ENCODE peak calls at places on chromosomes 12 and 14, in ten cellular contexts. One of them, this sample, is unnamed.
A peak's percentile ranks its signal among the peaks of the same experiment; 100 is the strongest.

GRCh38 chr14:74648643-74649042 is 36.6 kb upstream of the LTBP2 start:
- DNase-seq in HTR-8/SVneo: no peak
- DNase-seq in effector memory CD8-positive, alpha-beta T cell: no peak
- DNase-seq in activated naive CD4-positive, alpha-beta T cell: no peak
- DNase-seq in uterus: no peak
- DNase-seq in lower lobe of right lung: no peak
- DNase-seq in NCI-H748 treated with DMSO at 0.1 percent for 48 hours: no peak
- DNase-seq in hypothalamus: no peak
- DNase-seq in stimulated activated CD8-positive, alpha-beta memory T cell treated with anti-CD3 and anti-CD28 coated beads, Interleukin-4, amount 100 ng/mL, for 24 hours: no peak
- DNase-seq in SW480: no peak
- DNase-seq in this sample: no peak

GRCh38 chr14:101248840-101249675 is 312.2 kb upstream of the DIO3 start:
- DNase-seq in HTR-8/SVneo: no peak
- DNase-seq in effector memory CD8-positive, alpha-beta T cell: no peak
- DNase-seq in activated naive CD4-positive, alpha-beta T cell: no peak
- DNase-seq in uterus: no peak
- DNase-seq in lower lobe of right lung: peak; percentile 34
- DNase-seq in NCI-H748 treated with DMSO at 0.1 percent for 48 hours: no peak
- DNase-seq in hypothalamus: no peak
- DNase-seq in stimulated activated CD8-positive, alpha-beta memory T cell treated with anti-CD3 and anti-CD28 coated beads, Interleukin-4, amount 100 ng/mL, for 24 hours: no peak
- DNase-seq in SW480: no peak
- DNase-seq in this sample: no peak

GRCh38 chr12:104627231-104627974 is 170.7 kb downstream of the CHST11 start:
- DNase-seq in HTR-8/SVneo: no peak
- DNase-seq in effector memory CD8-positive, alpha-beta T cell: no peak
- DNase-seq in activated naive CD4-positive, alpha-beta T cell: no peak
- DNase-seq in uterus: no peak
- DNase-seq in lower lobe of right lung: no peak
- DNase-seq in NCI-H748 treated with DMSO at 0.1 percent for 48 hours: no peak
- DNase-seq in hypothalamus: no peak
- DNase-seq in stimulated activated CD8-positive, alpha-beta memory T cell treated with anti-CD3 and anti-CD28 coated beads, Interleukin-4, amount 100 ng/mL, for 24 hours: no peak
- DNase-seq in SW480: no peak
- DNase-seq in this sample: no peak

GRCh38 chr12:104602901-104603300 is 146.2 kb downstream of the CHST11 start:
- DNase-seq in HTR-8/SVneo: no peak
- DNase-seq in effector memory CD8-positive, alpha-beta T cell: no peak
- DNase-seq in activated naive CD4-positive, alpha-beta T cell: no peak
- DNase-seq in uterus: no peak
- DNase-seq in lower lobe of right lung: no peak
- DNase-seq in NCI-H748 treated with DMSO at 0.1 percent for 48 hours: no peak
- DNase-seq in hypothalamus: no peak
- DNase-seq in stimulated activated CD8-positive, alpha-beta memory T cell treated with anti-CD3 and anti-CD28 coated beads, Interleukin-4, amount 100 ng/mL, for 24 hours: no peak
- DNase-seq in SW480: no peak
- DNase-seq in this sample: no peak

GRCh38 chr12:47394070-47394469 is 311.8 kb downstream of the RPAP3 start:
- DNase-seq in HTR-8/SVneo: no peak
- DNase-seq in effector memory CD8-positive, alpha-beta T cell: no peak
- DNase-seq in activated naive CD4-positive, alpha-beta T cell: no peak
- DNase-seq in uterus: no peak
- DNase-seq in lower lobe of right lung: no peak
- DNase-seq in NCI-H748 treated with DMSO at 0.1 percent for 48 hours: no peak
- DNase-seq in hypothalamus: no peak
- DNase-seq in stimulated activated CD8-positive, alpha-beta memory T cell treated with anti-CD3 and anti-CD28 coated beads, Interleukin-4, amount 100 ng/mL, for 24 hours: no peak
- DNase-seq in SW480: no peak
- DNase-seq in this sample: no peak

GRCh38 chr14:103556976-103557758 is 5.3 kb downstream of the BAG5 start:
- DNase-seq in HTR-8/SVneo: no peak
- DNase-seq in effector memory CD8-positive, alpha-beta T cell: no peak
- DNase-seq in activated naive CD4-positive, alpha-beta T cell: no peak
- DNase-seq in uterus: no peak
- DNase-seq in lower lobe of right lung: no peak
- DNase-seq in NCI-H748 treated with DMSO at 0.1 percent for 48 hours: no peak
- DNase-seq in hypothalamus: no peak
- DNase-seq in stimulated activated CD8-positive, alpha-beta memory T cell treated with anti-CD3 and anti-CD28 coated beads, Interleukin-4, amount 100 ng/mL, for 24 hours: no peak
- DNase-seq in SW480: no peak
- DNase-seq in this sample: no peak

GRCh38 chr14:55381561-55381960 is 30.1 kb downstream of the ATG14 start:
- DNase-seq in HTR-8/SVneo: no peak
- DNase-seq in effector memory CD8-positive, alpha-beta T cell: no peak
- DNase-seq in activated naive CD4-positive, alpha-beta T cell: no peak
- DNase-seq in uterus: no peak
- DNase-seq in lower lobe of right lung: no peak
- DNase-seq in NCI-H748 treated with DMSO at 0.1 percent for 48 hours: no peak
- DNase-seq in hypothalamus: no peak
- DNase-seq in stimulated activated CD8-positive, alpha-beta memory T cell treated with anti-CD3 and anti-CD28 coated beads, Interleukin-4, amount 100 ng/mL, for 24 hours: no peak
- DNase-seq in SW480: no peak
- DNase-seq in this sample: no peak

GRCh38 chr14:23512156-23512555 is 39.4 kb downstream of the ZFHX2 start:
- DNase-seq in HTR-8/SVneo: no peak
- DNase-seq in effector memory CD8-positive, alpha-beta T cell: no peak
- DNase-seq in activated naive CD4-positive, alpha-beta T cell: no peak
- DNase-seq in uterus: no peak
- DNase-seq in lower lobe of right lung: no peak
- DNase-seq in NCI-H748 treated with DMSO at 0.1 percent for 48 hours: peak; percentile 34
- DNase-seq in hypothalamus: peak; percentile 34
- DNase-seq in stimulated activated CD8-positive, alpha-beta memory T cell treated with anti-CD3 and anti-CD28 coated beads, Interleukin-4, amount 100 ng/mL, for 24 hours: no peak
- DNase-seq in SW480: no peak
- DNase-seq in this sample: no peak

GRCh38 chr12:63967358-63967757 is 122.9 kb downstream of the SRGAP1 start:
- DNase-seq in HTR-8/SVneo: peak; percentile 51
- DNase-seq in effector memory CD8-positive, alpha-beta T cell: no peak
- DNase-seq in activated naive CD4-positive, alpha-beta T cell: no peak
- DNase-seq in uterus: no peak
- DNase-seq in lower lobe of right lung: no peak
- DNase-seq in NCI-H748 treated with DMSO at 0.1 percent for 48 hours: no peak
- DNase-seq in hypothalamus: no peak
- DNase-seq in stimulated activated CD8-positive, alpha-beta memory T cell treated with anti-CD3 and anti-CD28 coated beads, Interleukin-4, amount 100 ng/mL, for 24 hours: no peak
- DNase-seq in SW480: no peak
- DNase-seq in this sample: no peak

GRCh38 chr14:91119556-91120311 is 5.9 kb downstream of the DGLUCY start:
- DNase-seq in HTR-8/SVneo: no peak
- DNase-seq in effector memory CD8-positive, alpha-beta T cell: no peak
- DNase-seq in activated naive CD4-positive, alpha-beta T cell: no peak
- DNase-seq in uterus: no peak
- DNase-seq in lower lobe of right lung: no peak
- DNase-seq in NCI-H748 treated with DMSO at 0.1 percent for 48 hours: no peak
- DNase-seq in hypothalamus: no peak
- DNase-seq in stimulated activated CD8-positive, alpha-beta memory T cell treated with anti-CD3 and anti-CD28 coated beads, Interleukin-4, amount 100 ng/mL, for 24 hours: no peak
- DNase-seq in SW480: peak; percentile 56
- DNase-seq in this sample: peak; percentile 53

GRCh38 chr12:115132145-115132544 is 448.2 kb upstream of the TBX3 start:
- DNase-seq in HTR-8/SVneo: peak; percentile 42
- DNase-seq in effector memory CD8-positive, alpha-beta T cell: no peak
- DNase-seq in activated naive CD4-positive, alpha-beta T cell: no peak
- DNase-seq in uterus: no peak
- DNase-seq in lower lobe of right lung: no peak
- DNase-seq in NCI-H748 treated with DMSO at 0.1 percent for 48 hours: no peak
- DNase-seq in hypothalamus: no peak
- DNase-seq in stimulated activated CD8-positive, alpha-beta memory T cell treated with anti-CD3 and anti-CD28 coated beads, Interleukin-4, amount 100 ng/mL, for 24 hours: no peak
- DNase-seq in SW480: no peak
- DNase-seq in this sample: peak; percentile 95

GRCh38 chr12:67354966-67355365 is 85.8 kb downstream of the CAND1 start:
- DNase-seq in HTR-8/SVneo: no peak
- DNase-seq in effector memory CD8-positive, alpha-beta T cell: no peak
- DNase-seq in activated naive CD4-positive, alpha-beta T cell: no peak
- DNase-seq in uterus: no peak
- DNase-seq in lower lobe of right lung: no peak
- DNase-seq in NCI-H748 treated with DMSO at 0.1 percent for 48 hours: no peak
- DNase-seq in hypothalamus: no peak
- DNase-seq in stimulated activated CD8-positive, alpha-beta memory T cell treated with anti-CD3 and anti-CD28 coated beads, Interleukin-4, amount 100 ng/mL, for 24 hours: no peak
- DNase-seq in SW480: no peak
- DNase-seq in this sample: no peak

GRCh38 chr12:72872986-72873385 is 600.8 kb downstream of the TRHDE start:
- DNase-seq in HTR-8/SVneo: no peak
- DNase-seq in effector memory CD8-positive, alpha-beta T cell: no peak
- DNase-seq in activated naive CD4-positive, alpha-beta T cell: no peak
- DNase-seq in uterus: no peak
- DNase-seq in lower lobe of right lung: no peak
- DNase-seq in NCI-H748 treated with DMSO at 0.1 percent for 48 hours: peak; percentile 28
- DNase-seq in hypothalamus: no peak
- DNase-seq in stimulated activated CD8-positive, alpha-beta memory T cell treated with anti-CD3 and anti-CD28 coated beads, Interleukin-4, amount 100 ng/mL, for 24 hours: no peak
- DNase-seq in SW480: no peak
- DNase-seq in this sample: no peak

GRCh38 chr12:45762185-45763110 is 32.9 kb downstream of the ARID2 start:
- DNase-seq in HTR-8/SVneo: peak; percentile 38
- DNase-seq in effector memory CD8-positive, alpha-beta T cell: no peak
- DNase-seq in activated naive CD4-positive, alpha-beta T cell: no peak
- DNase-seq in uterus: no peak
- DNase-seq in lower lobe of right lung: no peak
- DNase-seq in NCI-H748 treated with DMSO at 0.1 percent for 48 hours: peak; percentile 30
- DNase-seq in hypothalamus: no peak
- DNase-seq in stimulated activated CD8-positive, alpha-beta memory T cell treated with anti-CD3 and anti-CD28 coated beads, Interleukin-4, amount 100 ng/mL, for 24 hours: no peak
- DNase-seq in SW480: peak; percentile 36
- DNase-seq in this sample: peak; percentile 64

GRCh38 chr12:60522684-60523083 is 926.9 kb downstream of the SLC16A7 start:
- DNase-seq in HTR-8/SVneo: no peak
- DNase-seq in effector memory CD8-positive, alpha-beta T cell: no peak
- DNase-seq in activated naive CD4-positive, alpha-beta T cell: no peak
- DNase-seq in uterus: no peak
- DNase-seq in lower lobe of right lung: no peak
- DNase-seq in NCI-H748 treated with DMSO at 0.1 percent for 48 hours: no peak
- DNase-seq in hypothalamus: peak; percentile 31
- DNase-seq in stimulated activated CD8-positive, alpha-beta memory T cell treated with anti-CD3 and anti-CD28 coated beads, Interleukin-4, amount 100 ng/mL, for 24 hours: no peak
- DNase-seq in SW480: no peak
- DNase-seq in this sample: no peak

GRCh38 chr12:122889658-122890561 is 6.0 kb downstream of the VPS37B start:
- DNase-seq in HTR-8/SVneo: no peak
- DNase-seq in effector memory CD8-positive, alpha-beta T cell: no peak
- DNase-seq in activated naive CD4-positive, alpha-beta T cell: no peak
- DNase-seq in uterus: no peak
- DNase-seq in lower lobe of right lung: no peak
- DNase-seq in NCI-H748 treated with DMSO at 0.1 percent for 48 hours: no peak
- DNase-seq in hypothalamus: no peak
- DNase-seq in stimulated activated CD8-positive, alpha-beta memory T cell treated with anti-CD3 and anti-CD28 coated beads, Interleukin-4, amount 100 ng/mL, for 24 hours: no peak
- DNase-seq in SW480: no peak
- DNase-seq in this sample: no peak

GRCh38 chr12:83008703-83009102 is 322.0 kb downstream of the TMTC2 start:
- DNase-seq in HTR-8/SVneo: no peak
- DNase-seq in effector memory CD8-positive, alpha-beta T cell: no peak
- DNase-seq in activated naive CD4-positive, alpha-beta T cell: no peak
- DNase-seq in uterus: no peak
- DNase-seq in lower lobe of right lung: no peak
- DNase-seq in NCI-H748 treated with DMSO at 0.1 percent for 48 hours: no peak
- DNase-seq in hypothalamus: no peak
- DNase-seq in stimulated activated CD8-positive, alpha-beta memory T cell treated with anti-CD3 and anti-CD28 coated beads, Interleukin-4, amount 100 ng/mL, for 24 hours: no peak
- DNase-seq in SW480: no peak
- DNase-seq in this sample: no peak

GRCh38 chr12:102618197-102618897 is 138.0 kb upstream of the IGF1 start:
- DNase-seq in HTR-8/SVneo: no peak
- DNase-seq in effector memory CD8-positive, alpha-beta T cell: no peak
- DNase-seq in activated naive CD4-positive, alpha-beta T cell: no peak
- DNase-seq in uterus: no peak
- DNase-seq in lower lobe of right lung: no peak
- DNase-seq in NCI-H748 treated with DMSO at 0.1 percent for 48 hours: no peak
- DNase-seq in hypothalamus: no peak
- DNase-seq in stimulated activated CD8-positive, alpha-beta memory T cell treated with anti-CD3 and anti-CD28 coated beads, Interleukin-4, amount 100 ng/mL, for 24 hours: no peak
- DNase-seq in SW480: no peak
- DNase-seq in this sample: no peak

GRCh38 chr14:23884541-23884904 is 69.0 kb upstream of the DHRS4 start:
- DNase-seq in HTR-8/SVneo: no peak
- DNase-seq in effector memory CD8-positive, alpha-beta T cell: no peak
- DNase-seq in activated naive CD4-positive, alpha-beta T cell: no peak
- DNase-seq in uterus: no peak
- DNase-seq in lower lobe of right lung: no peak
- DNase-seq in NCI-H748 treated with DMSO at 0.1 percent for 48 hours: no peak
- DNase-seq in hypothalamus: no peak
- DNase-seq in stimulated activated CD8-positive, alpha-beta memory T cell treated with anti-CD3 and anti-CD28 coated beads, Interleukin-4, amount 100 ng/mL, for 24 hours: no peak
- DNase-seq in SW480: no peak
- DNase-seq in this sample: no peak

GRCh38 chr12:56626691-56627090 is 3.4 kb downstream of the BAZ2A start:
- DNase-seq in HTR-8/SVneo: no peak
- DNase-seq in effector memory CD8-positive, alpha-beta T cell: no peak
- DNase-seq in activated naive CD4-positive, alpha-beta T cell: no peak
- DNase-seq in uterus: no peak
- DNase-seq in lower lobe of right lung: no peak
- DNase-seq in NCI-H748 treated with DMSO at 0.1 percent for 48 hours: no peak
- DNase-seq in hypothalamus: no peak
- DNase-seq in stimulated activated CD8-positive, alpha-beta memory T cell treated with anti-CD3 and anti-CD28 coated beads, Interleukin-4, amount 100 ng/mL, for 24 hours: no peak
- DNase-seq in SW480: no peak
- DNase-seq in this sample: no peak

GRCh38 chr12:106248177-106248848 is 493 bp upstream of the CKAP4 start:
- DNase-seq in HTR-8/SVneo: peak; percentile 60
- DNase-seq in effector memory CD8-positive, alpha-beta T cell: peak; percentile 35
- DNase-seq in activated naive CD4-positive, alpha-beta T cell: no peak
- DNase-seq in uterus: peak; percentile 71
- DNase-seq in lower lobe of right lung: peak; percentile 63
- DNase-seq in NCI-H748 treated with DMSO at 0.1 percent for 48 hours: no peak
- DNase-seq in hypothalamus: peak; percentile 46
- DNase-seq in stimulated activated CD8-positive, alpha-beta memory T cell treated with anti-CD3 and anti-CD28 coated beads, Interleukin-4, amount 100 ng/mL, for 24 hours: no peak
- DNase-seq in SW480: peak; percentile 28
- DNase-seq in this sample: peak; percentile 51

GRCh38 chr12:98601924-98602323 is 8.4 kb downstream of the SLC25A3 start:
- DNase-seq in HTR-8/SVneo: no peak
- DNase-seq in effector memory CD8-positive, alpha-beta T cell: no peak
- DNase-seq in activated naive CD4-positive, alpha-beta T cell: no peak
- DNase-seq in uterus: no peak
- DNase-seq in lower lobe of right lung: no peak
- DNase-seq in NCI-H748 treated with DMSO at 0.1 percent for 48 hours: no peak
- DNase-seq in hypothalamus: no peak
- DNase-seq in stimulated activated CD8-positive, alpha-beta memory T cell treated with anti-CD3 and anti-CD28 coated beads, Interleukin-4, amount 100 ng/mL, for 24 hours: no peak
- DNase-seq in SW480: no peak
- DNase-seq in this sample: no peak

GRCh38 chr12:113222730-113223531 is 1.7 kb downstream of the TPCN1 start:
- DNase-seq in HTR-8/SVneo: no peak
- DNase-seq in effector memory CD8-positive, alpha-beta T cell: no peak
- DNase-seq in activated naive CD4-positive, alpha-beta T cell: no peak
- DNase-seq in uterus: peak; percentile 77
- DNase-seq in lower lobe of right lung: no peak
- DNase-seq in NCI-H748 treated with DMSO at 0.1 percent for 48 hours: peak; percentile 9
- DNase-seq in hypothalamus: peak; percentile 27
- DNase-seq in stimulated activated CD8-positive, alpha-beta memory T cell treated with anti-CD3 and anti-CD28 coated beads, Interleukin-4, amount 100 ng/mL, for 24 hours: no peak
- DNase-seq in SW480: peak; percentile 28
- DNase-seq in this sample: no peak

GRCh38 chr12:89160716-89161123 is 191.6 kb downstream of the DUSP6 start:
- DNase-seq in HTR-8/SVneo: peak; percentile 24
- DNase-seq in effector memory CD8-positive, alpha-beta T cell: no peak
- DNase-seq in activated naive CD4-positive, alpha-beta T cell: no peak
- DNase-seq in uterus: peak; percentile 36
- DNase-seq in lower lobe of right lung: peak; percentile 65
- DNase-seq in NCI-H748 treated with DMSO at 0.1 percent for 48 hours: no peak
- DNase-seq in hypothalamus: no peak
- DNase-seq in stimulated activated CD8-positive, alpha-beta memory T cell treated with anti-CD3 and anti-CD28 coated beads, Interleukin-4, amount 100 ng/mL, for 24 hours: peak; percentile 20
- DNase-seq in SW480: no peak
- DNase-seq in this sample: peak; percentile 83

GRCh38 chr14:94180655-94181271 is 6.6 kb downstream of the PPP4R4 start:
- DNase-seq in HTR-8/SVneo: no peak
- DNase-seq in effector memory CD8-positive, alpha-beta T cell: peak; percentile 29
- DNase-seq in activated naive CD4-positive, alpha-beta T cell: no peak
- DNase-seq in uterus: no peak
- DNase-seq in lower lobe of right lung: no peak
- DNase-seq in NCI-H748 treated with DMSO at 0.1 percent for 48 hours: peak; percentile 66
- DNase-seq in hypothalamus: no peak
- DNase-seq in stimulated activated CD8-positive, alpha-beta memory T cell treated with anti-CD3 and anti-CD28 coated beads, Interleukin-4, amount 100 ng/mL, for 24 hours: no peak
- DNase-seq in SW480: peak; percentile 71
- DNase-seq in this sample: peak; percentile 62

GRCh38 chr12:54759751-54760150 is 94.6 kb upstream of the MUCL1 start:
- DNase-seq in HTR-8/SVneo: peak; percentile 10
- DNase-seq in effector memory CD8-positive, alpha-beta T cell: no peak
- DNase-seq in activated naive CD4-positive, alpha-beta T cell: no peak
- DNase-seq in uterus: no peak
- DNase-seq in lower lobe of right lung: no peak
- DNase-seq in NCI-H748 treated with DMSO at 0.1 percent for 48 hours: peak; percentile 43
- DNase-seq in hypothalamus: no peak
- DNase-seq in stimulated activated CD8-positive, alpha-beta memory T cell treated with anti-CD3 and anti-CD28 coated beads, Interleukin-4, amount 100 ng/mL, for 24 hours: no peak
- DNase-seq in SW480: peak; percentile 67
- DNase-seq in this sample: peak; percentile 49

GRCh38 chr12:108914031-108914630 is 34.2 kb downstream of the DAO start:
- DNase-seq in HTR-8/SVneo: no peak
- DNase-seq in effector memory CD8-positive, alpha-beta T cell: no peak
- DNase-seq in activated naive CD4-positive, alpha-beta T cell: no peak
- DNase-seq in uterus: peak; percentile 35
- DNase-seq in lower lobe of right lung: no peak
- DNase-seq in NCI-H748 treated with DMSO at 0.1 percent for 48 hours: no peak
- DNase-seq in hypothalamus: no peak
- DNase-seq in stimulated activated CD8-positive, alpha-beta memory T cell treated with anti-CD3 and anti-CD28 coated beads, Interleukin-4, amount 100 ng/mL, for 24 hours: no peak
- DNase-seq in SW480: no peak
- DNase-seq in this sample: peak; percentile 43

GRCh38 chr12:57454566-57455373 is at the start of gene INHBE:
- DNase-seq in HTR-8/SVneo: no peak
- DNase-seq in effector memory CD8-positive, alpha-beta T cell: no peak
- DNase-seq in activated naive CD4-positive, alpha-beta T cell: no peak
- DNase-seq in uterus: no peak
- DNase-seq in lower lobe of right lung: no peak
- DNase-seq in NCI-H748 treated with DMSO at 0.1 percent for 48 hours: no peak
- DNase-seq in hypothalamus: no peak
- DNase-seq in stimulated activated CD8-positive, alpha-beta memory T cell treated with anti-CD3 and anti-CD28 coated beads, Interleukin-4, amount 100 ng/mL, for 24 hours: no peak
- DNase-seq in SW480: peak; percentile 94
- DNase-seq in this sample: no peak